ENCODE peak calls at places on chromosomes 5 and 9, in nine cellular contexts. V is astrocyte of the spinal cord; J is kidney epithelial cell; U is Caco-2; K is cardiac muscle cell; Y is suprapubic skin; L is HepG2; X is CD8-positive, alpha-beta T cell; E is cardiac fibroblast. Q is an unnamed sample.

GRCh38 chr9:35998333-35998732 is 38.4 kb upstream of the RECK start:
- DNase-seq in K (no peak), V (no peak), L (no peak), Y (no peak), X (no peak), U (no peak), E (no peak), J (no peak), Q (no peak)

GRCh38 chr5:176730815-176731475 is 79.4 kb upstream of the UNC5A start:
- DNase-seq in E (no peak), U (no peak), V (no peak), Y (no peak), J (no peak), K (no peak), L (no peak), X (no peak), Q (no peak)

GRCh38 chr5:56339732-56340131 is 106.6 kb upstream of the ANKRD55 start:
- DNase-seq in K (no peak), E (peak), X (no peak), Y (no peak), J (no peak), U (no peak), V (no peak), L (no peak), Q (no peak)

GRCh38 chr9:135987838-135988404 is 26.7 kb upstream of the UBAC1 start:
- DNase-seq in K (no peak), L (no peak), E (no peak), X (no peak), Y (no peak), J (no peak), U (no peak), V (no peak), Q (no peak)

GRCh38 chr5:173315495-173316352 is 12.5 kb downstream of the STC2 start:
- DNase-seq in V (peak), K (peak), E (peak), X (no peak), L (no peak), U (peak), Y (peak), J (peak), Q (no peak)

GRCh38 chr5:84642795-84643194 is 258.1 kb upstream of the EDIL3 start:
- DNase-seq in J (peak), V (peak), K (peak), U (no peak), E (peak), L (no peak), Y (no peak), X (no peak), Q (peak)

GRCh38 chr9:133147412-133148271 is 16.1 kb downstream of the GBGT1 start:
- DNase-seq in J (no peak), Y (no peak), E (peak), L (peak), U (peak), X (peak), K (peak), V (peak), Q (no peak)

GRCh38 chr5:172284275-172284971 is 859 bp upstream of the UBTD2 start:
- DNase-seq in L (no peak), E (peak), J (no peak), X (no peak), K (peak), V (no peak), Y (peak), U (no peak), Q (no peak)

DNA sequence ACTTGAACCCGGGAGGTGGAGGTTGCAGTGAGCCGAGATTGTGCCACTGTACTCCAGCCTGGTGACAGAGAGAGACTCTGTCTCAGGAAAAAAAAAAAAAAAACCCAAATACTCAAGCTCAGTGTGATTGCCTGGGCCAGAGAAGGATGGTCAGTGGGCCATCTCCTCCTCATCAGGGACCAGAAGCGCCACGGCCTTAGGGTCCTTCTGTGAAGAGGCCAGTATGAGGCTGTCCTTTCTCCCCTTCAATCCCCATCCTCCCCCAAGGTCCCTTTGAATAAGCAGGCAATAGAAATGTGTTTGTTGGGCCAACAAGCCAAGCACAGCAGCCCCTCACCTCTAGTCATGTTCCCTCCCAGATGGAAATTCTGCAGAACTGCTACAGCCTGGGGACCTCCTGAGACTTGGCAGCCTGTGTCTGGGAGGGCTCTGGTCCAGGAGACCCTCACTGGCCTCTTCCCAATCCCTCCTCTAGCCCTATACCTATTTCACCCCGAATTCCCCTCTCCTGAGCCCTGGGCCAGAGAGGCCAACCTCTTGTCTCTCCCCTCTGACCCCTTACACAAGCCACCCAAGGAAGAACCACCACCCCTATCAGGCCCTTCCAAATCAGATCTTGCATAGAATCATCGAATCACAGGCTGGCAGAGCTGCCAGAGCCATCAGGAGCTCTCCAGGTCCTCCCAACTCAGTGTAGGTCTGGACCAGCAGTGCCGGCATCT is 1.0 kb downstream of the CSF1R start:
- DNase-seq in E (no peak), V (no peak), J (no peak), U (no peak), Y (peak), K (no peak), L (no peak), X (no peak), Q (no peak)
- H3K4me3 ChIP-seq in E (no peak), V (no peak), J (no peak), U (no peak), Y (peak), K (no peak), L (no peak), X (no peak), Q (no peak)

DNA sequence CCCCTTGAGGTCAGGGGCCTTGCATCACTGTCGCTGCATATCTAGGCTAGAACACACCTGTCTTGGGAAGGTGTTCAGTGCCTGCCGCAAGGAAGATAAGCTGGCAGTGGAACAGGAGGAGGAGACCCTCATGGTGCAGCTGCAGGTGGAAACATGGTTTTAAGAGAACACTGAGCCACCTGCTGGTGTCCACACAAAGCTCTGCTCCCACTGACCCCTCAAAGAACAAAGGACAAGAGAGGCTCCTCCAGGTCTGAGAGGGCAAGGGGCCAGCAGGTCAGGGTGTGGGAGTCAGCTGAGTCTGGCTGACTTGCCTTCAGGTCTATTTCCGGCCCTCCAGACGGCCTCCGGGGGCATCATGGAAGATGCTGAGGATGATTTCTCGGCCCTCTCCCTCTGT is 210.1 kb upstream of the TBCA start:
- DNase-seq in L (peak), X (no peak), U (no peak), Y (no peak), K (no peak), V (no peak), J (no peak), E (no peak), Q (no peak)
- TF ChIP-seq CTCF in L (peak), X (no peak), U (no peak), Y (no peak), K (no peak), V (no peak), J (no peak), E (no peak), Q (no peak)

GRCh38 chr5:1292846-1293415 is 1.9 kb downstream of the TERT start:
- DNase-seq in U (no peak), J (no peak), X (no peak), E (no peak), Y (no peak), K (no peak), L (no peak), V (no peak), Q (no peak)

GRCh38 chr5:1292139-1292538 is 2.7 kb downstream of the TERT start:
- DNase-seq in E (no peak), X (peak), V (no peak), J (no peak), K (no peak), U (no peak), Y (no peak), L (no peak), Q (no peak)

GRCh38 chr5:1293416-1293996 is 1.4 kb downstream of the TERT start:
- DNase-seq in U (no peak), V (no peak), X (no peak), E (no peak), Y (no peak), K (no peak), L (no peak), J (no peak), Q (no peak)

GRCh38 chr5:1293997-1294838 is 650 bp downstream of the TERT start:
- DNase-seq in L (no peak), E (no peak), U (peak), X (no peak), K (no peak), V (no peak), Y (peak), J (no peak), Q (no peak)

DNA sequence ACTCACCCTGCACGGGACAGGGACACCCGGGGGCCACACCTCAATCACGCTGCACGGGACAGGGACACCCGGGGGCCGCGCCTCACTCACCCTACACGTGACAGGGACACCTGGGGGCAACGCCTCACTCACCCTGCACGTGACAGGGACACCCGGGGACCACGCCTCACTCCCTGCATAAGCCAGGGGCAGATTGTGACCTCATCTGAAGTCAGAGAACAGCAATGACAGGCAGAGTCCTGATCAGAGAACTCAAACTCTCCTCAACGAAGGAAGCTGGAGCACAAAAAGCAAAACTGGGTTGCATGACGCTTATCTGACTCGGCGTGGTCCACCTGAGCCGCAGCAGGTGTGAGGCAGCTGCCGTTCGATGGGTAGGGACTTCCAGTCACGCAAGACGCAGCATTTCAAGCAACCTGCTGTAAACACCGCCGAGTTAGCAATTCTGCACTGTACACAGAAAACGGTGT is 3.2 kb downstream of the TERT start:
- DNase-seq in J (no peak), Y (no peak), V (no peak), X (no peak), E (no peak), K (no peak), U (no peak), L (no peak), Q (no peak)
- H3K4me3 ChIP-seq in J (no peak), Y (no peak), V (no peak), X (no peak), E (no peak), K (no peak), U (no peak), L (no peak), Q (no peak)

GRCh38 chr5:103938151-103938671 is 375.6 kb upstream of the NUDT12 start:
- DNase-seq in V (no peak), X (no peak), Y (no peak), U (no peak), L (no peak), E (no peak), J (no peak), K (no peak), Q (no peak)

GRCh38 chr5:103943243-103943642 is 380.7 kb upstream of the NUDT12 start:
- DNase-seq in Y (no peak), L (no peak), J (no peak), U (no peak), E (no peak), X (no peak), K (no peak), V (no peak), Q (no peak)

GRCh38 chr5:103941554-103941953 is 379.0 kb upstream of the NUDT12 start:
- DNase-seq in J (no peak), L (no peak), E (no peak), X (no peak), U (no peak), K (no peak), V (no peak), Y (no peak), Q (no peak)

DNA sequence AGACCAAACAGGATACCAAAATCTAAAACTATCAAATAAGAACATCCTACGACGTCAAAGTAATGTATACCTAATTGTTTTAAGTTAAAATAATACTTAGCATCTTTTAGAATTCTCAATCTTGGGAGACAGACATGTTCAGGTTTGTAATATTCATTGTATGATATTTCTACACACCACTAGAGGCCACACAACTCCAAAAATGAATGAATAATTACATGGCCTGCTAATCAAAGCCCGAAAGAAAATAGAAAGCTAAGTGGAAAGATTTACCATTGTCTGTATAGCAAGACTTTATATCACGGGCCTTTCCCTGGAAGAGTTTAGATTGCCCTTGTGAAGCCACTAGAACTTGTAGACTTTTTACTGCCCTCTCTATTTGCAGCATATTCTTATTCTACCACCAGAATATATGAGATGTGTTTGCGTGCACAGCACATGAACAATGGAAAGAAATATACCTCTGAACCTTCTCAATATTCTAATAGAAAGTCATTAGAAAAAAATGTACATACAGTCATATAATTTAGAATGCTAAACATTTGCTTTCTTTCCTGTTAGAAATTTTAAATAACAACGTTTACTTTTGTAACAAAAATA is 380.1 kb upstream of the NUDT12 start:
- DNase-seq in K (no peak), V (no peak), E (no peak), U (no peak), X (no peak), J (no peak), L (no peak), Y (no peak), Q (no peak)
- TF ChIP-seq CTCF in K (no peak), V (no peak), E (no peak), U (no peak), X (no peak), J (peak), L (peak), Y (no peak), Q (no peak)

Q was measured in AG04449.